ENCODE peak calls at places on chromosome 12, in seven cellular contexts. U is fibroblast of lung, K is IMR-90, H is lower lobe of right lung, M is aorta, O is foreskin keratinocyte, F is sigmoid colon. N is an unnamed sample.

GRCh38 chr12:44873898-44874297 is 2.2 kb downstream of the NELL2 start:
- DNase-seq in U (peak; percentile 18), K (peak; percentile 4), H (no peak), M (no peak), O (no peak), F (no peak), N (no peak)

GRCh38 chr12:45720069-45720468 is 9.4 kb upstream of the ARID2 start:
- DNase-seq in U (no peak), K (no peak), H (no peak), M (no peak), O (no peak), F (no peak), N (no peak)

GRCh38 chr12:129486931-129487330 is 416.9 kb downstream of the TMEM132D start:
- DNase-seq in U (no peak), K (no peak), H (no peak), M (no peak), O (no peak), F (no peak), N (no peak)

GRCh38 chr12:114476159-114476558 is 70.2 kb upstream of the TBX5 start:
- DNase-seq in U (peak; percentile 78), K (peak; percentile 66), H (no peak), M (no peak), O (no peak), F (no peak), N (no peak)

GRCh38 chr12:19498099-19498498 is 58.8 kb downstream of the AEBP2 start:
- DNase-seq in U (no peak), K (no peak), H (no peak), M (no peak), O (no peak), F (no peak), N (no peak)

GRCh38 chr12:124551268-124552144 is 15.9 kb downstream of the NCOR2 start:
- DNase-seq in U (peak; percentile 50), K (peak; percentile 33), H (peak; percentile 88), M (peak; percentile 87), O (no peak), F (peak; percentile 85), N (peak; percentile 89)

GRCh38 chr12:68808388-68809189 is 612 bp downstream of the MDM2 start:
- DNase-seq in U (peak; percentile 92), K (peak; percentile 93), H (peak; percentile 87), M (peak; percentile 90), O (peak; percentile 95), F (peak; percentile 92), N (peak; percentile 91)

GRCh38 chr12:115661103-115661502 is 616.4 kb downstream of the MED13L start:
- DNase-seq in U (peak; percentile 34), K (no peak), H (no peak), M (peak; percentile 48), O (no peak), F (no peak), N (no peak)

GRCh38 chr12:124391340-124392261 is 96.7 kb downstream of the RFLNA start:
- DNase-seq in U (no peak), K (peak; percentile 51), H (peak; percentile 90), M (peak; percentile 92), O (peak; percentile 47), F (peak; percentile 83), N (peak; percentile 94)

GRCh38 chr12:81758421-81759214 is 532 bp downstream of the PPFIA2 start:
- DNase-seq in U (peak; percentile 38), K (no peak), H (no peak), M (peak; percentile 54), O (peak; percentile 1), F (peak; percentile 62), N (no peak)

GRCh38 chr12:105461276-105461975 is 130.9 kb downstream of the C12orf75 start:
- DNase-seq in U (no peak), K (no peak), H (no peak), M (no peak), O (no peak), F (no peak), N (no peak)

GRCh38 chr12:3896851-3897351 is 23.7 kb upstream of the PARP11 start:
- DNase-seq in U (no peak), K (no peak), H (no peak), M (peak; percentile 55), O (peak; percentile 27), F (no peak), N (no peak)

GRCh38 chr12:117035287-117035686 is 63.9 kb downstream of the TESC start:
- DNase-seq in U (no peak), K (no peak), H (no peak), M (no peak), O (no peak), F (peak; percentile 36), N (no peak)

GRCh38 chr12:67630373-67631088 is 18.0 kb upstream of the DYRK2 start:
- DNase-seq in U (peak; percentile 3), K (no peak), H (peak; percentile 59), M (peak; percentile 77), O (no peak), F (no peak), N (peak; percentile 59)

GRCh38 chr12:63982787-63983186 is 138.3 kb downstream of the SRGAP1 start:
- DNase-seq in U (no peak), K (no peak), H (no peak), M (no peak), O (no peak), F (no peak), N (no peak)

GRCh38 chr12:63980211-63980610 is 135.7 kb downstream of the SRGAP1 start:
- DNase-seq in U (no peak), K (no peak), H (no peak), M (no peak), O (no peak), F (no peak), N (no peak)

GRCh38 chr12:63976902-63977395 is 132.4 kb downstream of the SRGAP1 start:
- DNase-seq in U (no peak), K (no peak), H (no peak), M (no peak), O (no peak), F (no peak), N (no peak)

GRCh38 chr12:63977441-63977840 is 132.9 kb downstream of the SRGAP1 start:
- DNase-seq in U (no peak), K (no peak), H (no peak), M (no peak), O (no peak), F (no peak), N (no peak)

GRCh38 chr12:63978519-63978918 is 134.0 kb downstream of the SRGAP1 start:
- DNase-seq in U (peak; percentile 75), K (peak; percentile 88), H (no peak), M (no peak), O (peak; percentile 85), F (no peak), N (no peak)
- H3K4me1 ChIP-seq in U (no peaks in the 10 kb centered on the region), K (peaks cover 5% of the 10 kb centered on the region), H (no peaks in the 10 kb centered on the region), M (no peaks in the 10 kb centered on the region), O (peaks cover 13% of the 10 kb centered on the region), F (peaks cover 17% of the 10 kb centered on the region), N (no peaks in the 10 kb centered on the region)

DNA sequence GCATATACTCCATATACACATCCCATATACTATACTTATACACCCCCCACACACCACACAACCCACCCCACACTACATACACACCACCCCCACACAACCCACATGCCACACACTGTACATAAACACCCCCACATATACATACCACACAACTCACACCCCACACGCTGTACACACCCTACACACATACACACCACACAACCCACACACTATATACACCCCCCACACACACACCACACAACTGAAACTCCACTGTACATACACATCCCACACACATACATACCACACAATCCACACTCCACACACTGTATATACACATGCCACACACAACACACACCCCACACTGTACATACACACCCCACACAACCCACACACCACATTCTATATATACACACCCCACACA is 81.0 kb downstream of the NOC4L start:
- DNase-seq in U (no peak), K (no peak), H (no peak), M (no peak), O (no peak), F (no peak), N (no peak)
- H3K4me1 ChIP-seq in U (no peaks in the 10 kb centered on the region), K (no peaks in the 10 kb centered on the region), H (no peaks in the 10 kb centered on the region), M (no peaks in the 10 kb centered on the region), O (no peaks in the 10 kb centered on the region), F (no peaks in the 10 kb centered on the region), N (no peaks in the 10 kb centered on the region)

DNA sequence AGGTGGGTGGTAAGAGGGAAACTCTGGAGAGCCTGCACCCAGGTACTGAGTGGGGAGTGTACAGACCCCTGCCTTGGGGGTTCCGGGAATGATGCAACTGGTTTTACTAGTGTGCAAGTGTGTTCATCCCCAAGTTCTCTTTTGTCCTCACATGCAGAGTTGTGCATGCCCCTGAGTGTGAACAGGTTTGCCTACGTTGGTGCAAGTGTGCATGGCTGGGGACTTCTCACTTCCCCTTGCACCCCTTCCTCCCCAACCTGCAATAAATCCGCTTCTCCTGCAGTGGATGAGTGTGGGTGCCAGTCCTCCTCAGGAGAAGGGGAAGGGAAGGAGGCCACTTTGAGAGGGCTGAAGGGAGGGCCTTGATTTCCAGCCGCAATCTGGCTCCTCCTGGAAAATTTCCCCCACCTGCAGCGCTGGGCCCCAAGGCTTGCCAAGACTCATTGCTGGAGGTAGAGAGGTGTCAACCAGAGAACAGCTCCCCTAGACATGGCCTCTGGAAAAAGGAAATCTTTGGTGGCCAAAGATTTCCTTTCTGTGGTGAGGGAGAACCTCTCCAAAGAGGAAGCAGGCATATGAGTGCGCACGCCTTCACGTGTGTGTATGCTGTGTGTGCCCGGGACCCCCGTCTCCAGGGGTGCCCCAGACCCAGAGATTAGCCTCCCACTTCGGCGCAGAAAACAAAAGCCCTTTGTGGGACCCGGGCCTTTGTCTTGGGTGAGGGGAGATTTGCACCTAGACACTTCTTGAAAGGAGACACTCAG is 5.5 kb downstream of the AQP2 start:
- DNase-seq in U (no peak), K (no peak), H (no peak), M (no peak), O (no peak), F (no peak), N (no peak)
- H3K4me1 ChIP-seq in U (no peaks in the 10 kb centered on the region), K (no peaks in the 10 kb centered on the region), H (peaks cover 44% of the 10 kb centered on the region), M (no peaks in the 10 kb centered on the region), O (no peaks in the 10 kb centered on the region), F (peaks cover 3% of the 10 kb centered on the region), N (peaks cover 8% of the 10 kb centered on the region)

GRCh38 chr12:52015393-52016081 is 8.8 kb downstream of the TAMALIN start:
- DNase-seq in U (no peak), K (no peak), H (no peak), M (no peak), O (peak; percentile 67), F (no peak), N (no peak)

GRCh38 chr12:52020126-52020525 is 13.4 kb downstream of the TAMALIN start:
- DNase-seq in U (no peak), K (no peak), H (no peak), M (no peak), O (no peak), F (no peak), N (no peak)

GRCh38 chr12:52019123-52019770 is 12.5 kb downstream of the TAMALIN start:
- DNase-seq in U (no peak), K (no peak), H (no peak), M (no peak), O (no peak), F (peak; percentile 63), N (no peak)

GRCh38 chr12:52020539-52021336 is 14.0 kb downstream of the TAMALIN start:
- DNase-seq in U (peak; percentile 57), K (peak; percentile 47), H (no peak), M (peak; percentile 65), O (no peak), F (peak; percentile 78), N (no peak)

GRCh38 chr12:52018448-52019122 is 11.8 kb downstream of the TAMALIN start:
- DNase-seq in U (no peak), K (no peak), H (no peak), M (no peak), O (no peak), F (no peak), N (no peak)
- H3K4me1 ChIP-seq in U (no peaks in the 10 kb centered on the region), K (peaks cover 2% of the 10 kb centered on the region), H (peaks cover 21% of the 10 kb centered on the region), M (no peaks in the 10 kb centered on the region), O (no peaks in the 10 kb centered on the region), F (peaks cover 9% of the 10 kb centered on the region), N (no peaks in the 10 kb centered on the region)